ENCODE peak calls at places on chromosomes 4 and X, in six cellular contexts. One of them, this sample, is unnamed. For H3K36me3, the result is how much of the 10 kb centered on the place peaks cover.

GRCh38 chrX:19638968-19639539 is 123.7 kb upstream of the MAP3K15 start:
- DNase-seq in GM12878: no peak
- DNase-seq in HCT116: no peak
- DNase-seq in H1: no peak
- DNase-seq in K562: no peak
- DNase-seq in HepG2: no peak
- DNase-seq in this sample: no peak

GRCh38 chrX:152821145-152821765 is 9.3 kb downstream of the CETN2 start:
- DNase-seq in GM12878: no peak
- DNase-seq in K562: peak
- DNase-seq in HCT116: peak
- DNase-seq in H1: peak
- DNase-seq in HepG2: peak
- DNase-seq in this sample: peak

GRCh38 chr4:74671074-74671698 is 123.1 kb downstream of the BTC start:
- DNase-seq in K562: peak
- DNase-seq in HCT116: peak
- DNase-seq in GM12878: no peak
- DNase-seq in H1: peak
- DNase-seq in HepG2: peak
- DNase-seq in this sample: peak

GRCh38 chr4:106338671-106339070 is 22.3 kb downstream of the AIMP1 start:
- DNase-seq in HCT116: no peak
- DNase-seq in GM12878: no peak
- DNase-seq in HepG2: no peak
- DNase-seq in K562: no peak
- DNase-seq in H1: no peak
- DNase-seq in this sample: no peak

GRCh38 chr4:105050896-105051295 is 95.8 kb upstream of the TET2 start:
- DNase-seq in GM12878: no peak
- DNase-seq in HCT116: no peak
- DNase-seq in H1: no peak
- DNase-seq in K562: no peak
- DNase-seq in HepG2: no peak
- DNase-seq in this sample: no peak

GRCh38 chr4:37389369-37389765 is 144.8 kb downstream of the NWD2 start:
- DNase-seq in GM12878: no peak
- DNase-seq in HCT116: no peak
- DNase-seq in H1: no peak
- DNase-seq in K562: no peak
- DNase-seq in HepG2: no peak
- DNase-seq in this sample: peak

GRCh38 chrX:130728208-130728607 is 174.8 kb downstream of the ENOX2 start:
- DNase-seq in HepG2: no peak
- DNase-seq in GM12878: no peak
- DNase-seq in H1: no peak
- DNase-seq in K562: no peak
- DNase-seq in HCT116: no peak
- DNase-seq in this sample: no peak

GRCh38 chrX:139222511-139223200 is 307.9 kb upstream of the F9 start:
- DNase-seq in HCT116: no peak
- DNase-seq in H1: no peak
- DNase-seq in GM12878: no peak
- DNase-seq in K562: peak
- DNase-seq in HepG2: no peak
- DNase-seq in this sample: no peak

GRCh38 chr4:44927361-44928061 is 201.2 kb upstream of the GNPDA2 start:
- DNase-seq in HepG2: peak
- DNase-seq in GM12878: no peak
- DNase-seq in HCT116: peak
- DNase-seq in K562: peak
- DNase-seq in H1: no peak
- DNase-seq in this sample: peak

GRCh38 chr4:157804169-157804543 is 368.7 kb downstream of the GASK1B start:
- DNase-seq in H1: no peak
- DNase-seq in K562: no peak
- DNase-seq in HCT116: no peak
- DNase-seq in GM12878: no peak
- DNase-seq in HepG2: peak
- DNase-seq in this sample: no peak

GRCh38 chr4:56640907-56641493 is 40.1 kb downstream of the HOPX start:
- DNase-seq in GM12878: no peak
- DNase-seq in HepG2: no peak
- DNase-seq in H1: no peak
- DNase-seq in K562: no peak
- DNase-seq in HCT116: peak
- DNase-seq in this sample: no peak

GRCh38 chr4:105158837-105159236 is 12.2 kb downstream of the TET2 start:
- DNase-seq in GM12878: no peak
- DNase-seq in HCT116: no peak
- DNase-seq in HepG2: peak
- DNase-seq in K562: no peak
- DNase-seq in H1: no peak
- DNase-seq in this sample: no peak

GRCh38 chrX:2484721-2485459 is 15.9 kb downstream of the DHRSX start:
- DNase-seq in K562: no peak
- DNase-seq in H1: no peak
- DNase-seq in HCT116: no peak
- DNase-seq in HepG2: no peak
- DNase-seq in GM12878: no peak
- DNase-seq in this sample: no peak

GRCh38 chrX:23803931-23804381 is 21.0 kb downstream of the SAT1 start:
- DNase-seq in K562: no peak
- DNase-seq in HCT116: no peak
- DNase-seq in GM12878: no peak
- DNase-seq in H1: no peak
- DNase-seq in HepG2: peak
- DNase-seq in this sample: no peak

GRCh38 chr4:38387348-38387747 is 276.7 kb upstream of the KLF3 start:
- DNase-seq in HCT116: no peak
- DNase-seq in K562: peak
- DNase-seq in H1: no peak
- DNase-seq in GM12878: no peak
- DNase-seq in HepG2: peak
- DNase-seq in this sample: no peak

GRCh38 chrX:110665223-110665622 is 130.4 kb downstream of the CHRDL1 start:
- DNase-seq in HCT116: no peak
- DNase-seq in GM12878: no peak
- DNase-seq in H1: no peak
- DNase-seq in K562: no peak
- DNase-seq in HepG2: no peak
- DNase-seq in this sample: no peak
- H3K36me3 ChIP-seq in HCT116: under half
- H3K36me3 ChIP-seq in GM12878: under half
- H3K36me3 ChIP-seq in H1: under half
- H3K36me3 ChIP-seq in K562: under half
- H3K36me3 ChIP-seq in HepG2: under half
- H3K36me3 ChIP-seq in this sample: under half

DNA sequence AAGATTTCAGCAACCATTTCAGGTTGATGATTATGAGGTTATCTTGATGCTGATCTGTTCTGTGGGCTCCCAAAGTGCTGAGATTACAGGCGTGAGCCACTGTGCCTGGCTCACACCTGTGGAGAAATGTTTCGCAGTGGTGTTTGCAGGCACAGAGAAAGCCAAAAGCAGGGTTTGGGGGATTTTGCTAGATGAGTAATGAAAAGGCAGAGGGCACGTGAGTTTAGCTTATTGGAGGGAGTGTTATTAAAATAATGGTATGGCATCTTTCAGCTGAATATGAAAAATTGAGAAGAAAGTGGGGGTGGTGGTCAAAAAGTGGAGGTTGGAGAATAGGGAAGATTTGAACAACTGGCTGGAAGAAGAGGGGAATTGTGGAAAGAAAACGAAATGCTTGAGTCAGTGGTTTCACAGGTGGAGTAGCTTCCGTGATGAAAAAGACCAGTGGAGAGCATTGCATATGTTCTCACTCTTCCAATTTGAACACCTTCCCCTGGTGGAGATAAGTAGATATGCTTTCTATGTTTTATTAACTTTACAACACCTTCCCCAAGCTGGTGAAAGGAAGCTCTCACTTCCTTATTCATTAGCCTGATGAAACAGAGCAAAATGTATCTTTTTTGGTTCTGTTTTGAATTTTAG is 1.1 kb upstream of the CHST7 start:
- DNase-seq in HepG2: no peak
- DNase-seq in K562: no peak
- DNase-seq in GM12878: peak
- DNase-seq in HCT116: no peak
- DNase-seq in H1: no peak
- DNase-seq in this sample: no peak
- H3K9ac ChIP-seq in HepG2: no peak
- H3K9ac ChIP-seq in K562: no peak
- H3K9ac ChIP-seq in GM12878: peak
- H3K9ac ChIP-seq in HCT116: no peak
- H3K9ac ChIP-seq in H1: no peak
- H3K9ac ChIP-seq in this sample: no peak

DNA sequence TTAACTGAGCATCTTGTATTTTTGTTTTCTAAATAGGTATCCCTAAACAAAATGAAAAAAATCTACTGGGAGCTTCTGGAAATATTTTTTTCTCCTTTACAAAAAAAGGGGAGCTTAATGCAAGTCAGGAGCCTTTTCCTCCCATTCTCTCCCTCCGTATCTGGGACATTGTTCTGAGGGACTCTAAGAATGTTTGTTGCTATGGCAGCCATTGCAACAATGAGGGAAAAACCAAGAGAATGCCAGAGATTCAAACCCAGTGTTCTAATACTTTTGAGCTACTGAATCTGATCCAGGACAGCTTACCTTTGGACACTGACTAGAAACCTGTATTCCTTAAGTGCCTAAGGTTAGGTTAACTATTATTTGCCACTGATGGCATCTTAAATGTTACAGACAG is 485.7 kb upstream of the HS3ST1 start:
- DNase-seq in HCT116: no peak
- DNase-seq in H1: peak
- DNase-seq in K562: no peak
- DNase-seq in HepG2: no peak
- DNase-seq in GM12878: no peak
- DNase-seq in this sample: peak
- TF ChIP-seq ZNF274 in HCT116: no peak
- TF ChIP-seq ZNF274 in H1: no peak
- TF ChIP-seq ZNF274 in K562: no peak
- TF ChIP-seq ZNF274 in HepG2: no peak
- TF ChIP-seq ZNF274 in GM12878: no peak
- TF ChIP-seq ZNF274 in this sample: no peak

GRCh38 chr4:76168688-76169087 is 20.5 kb upstream of the NUP54 start:
- DNase-seq in GM12878: no peak
- DNase-seq in K562: no peak
- DNase-seq in HepG2: no peak
- DNase-seq in H1: no peak
- DNase-seq in HCT116: no peak
- DNase-seq in this sample: no peak
- H3K36me3 ChIP-seq in GM12878: under half
- H3K36me3 ChIP-seq in K562: under half
- H3K36me3 ChIP-seq in HepG2: under half
- H3K36me3 ChIP-seq in H1: under half
- H3K36me3 ChIP-seq in HCT116: under half
- H3K36me3 ChIP-seq in this sample: under half

DNA sequence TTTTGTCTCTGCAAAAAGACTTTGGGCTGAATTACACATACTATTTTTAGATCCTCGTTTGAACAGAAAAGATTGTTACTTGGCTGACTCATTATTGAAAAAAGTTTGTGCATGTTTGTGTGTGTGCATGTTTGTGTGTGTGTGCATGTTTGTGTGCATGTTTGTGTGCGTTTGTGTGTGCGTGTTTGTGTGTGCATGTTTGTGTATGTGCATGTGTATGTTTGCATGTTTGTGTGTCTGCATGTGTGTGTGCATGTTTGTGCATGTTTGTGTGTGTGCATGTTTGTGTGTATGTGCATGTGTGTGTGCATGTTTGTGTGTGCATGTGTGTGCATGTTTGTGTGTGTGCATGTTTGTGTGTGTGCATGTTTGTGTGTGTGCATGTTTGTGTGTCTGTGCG is 201.1 kb upstream of the FAT1 start:
- DNase-seq in HepG2: no peak
- DNase-seq in K562: no peak
- DNase-seq in HCT116: no peak
- DNase-seq in H1: no peak
- DNase-seq in GM12878: no peak
- DNase-seq in this sample: no peak
- H3K9ac ChIP-seq in HepG2: no peak
- H3K9ac ChIP-seq in K562: no peak
- H3K9ac ChIP-seq in HCT116: no peak
- H3K9ac ChIP-seq in H1: no peak
- H3K9ac ChIP-seq in GM12878: no peak
- H3K9ac ChIP-seq in this sample: no peak

GRCh38 chr4:102600689-102601088 is 99.5 kb downstream of the NFKB1 start:
- DNase-seq in GM12878: no peak
- DNase-seq in HepG2: no peak
- DNase-seq in HCT116: no peak
- DNase-seq in K562: no peak
- DNase-seq in H1: no peak
- DNase-seq in this sample: no peak

GRCh38 chr4:102599455-102599854 is 98.3 kb downstream of the NFKB1 start:
- DNase-seq in K562: no peak
- DNase-seq in HepG2: no peak
- DNase-seq in HCT116: no peak
- DNase-seq in H1: no peak
- DNase-seq in GM12878: no peak
- DNase-seq in this sample: no peak

GRCh38 chr4:102599887-102600286 is 98.7 kb downstream of the NFKB1 start:
- DNase-seq in K562: no peak
- DNase-seq in HCT116: no peak
- DNase-seq in GM12878: no peak
- DNase-seq in HepG2: no peak
- DNase-seq in H1: no peak
- DNase-seq in this sample: no peak

GRCh38 chr4:102598759-102599379 is 97.7 kb downstream of the NFKB1 start:
- DNase-seq in K562: no peak
- DNase-seq in H1: no peak
- DNase-seq in HepG2: no peak
- DNase-seq in GM12878: no peak
- DNase-seq in HCT116: no peak
- DNase-seq in this sample: no peak

DNA sequence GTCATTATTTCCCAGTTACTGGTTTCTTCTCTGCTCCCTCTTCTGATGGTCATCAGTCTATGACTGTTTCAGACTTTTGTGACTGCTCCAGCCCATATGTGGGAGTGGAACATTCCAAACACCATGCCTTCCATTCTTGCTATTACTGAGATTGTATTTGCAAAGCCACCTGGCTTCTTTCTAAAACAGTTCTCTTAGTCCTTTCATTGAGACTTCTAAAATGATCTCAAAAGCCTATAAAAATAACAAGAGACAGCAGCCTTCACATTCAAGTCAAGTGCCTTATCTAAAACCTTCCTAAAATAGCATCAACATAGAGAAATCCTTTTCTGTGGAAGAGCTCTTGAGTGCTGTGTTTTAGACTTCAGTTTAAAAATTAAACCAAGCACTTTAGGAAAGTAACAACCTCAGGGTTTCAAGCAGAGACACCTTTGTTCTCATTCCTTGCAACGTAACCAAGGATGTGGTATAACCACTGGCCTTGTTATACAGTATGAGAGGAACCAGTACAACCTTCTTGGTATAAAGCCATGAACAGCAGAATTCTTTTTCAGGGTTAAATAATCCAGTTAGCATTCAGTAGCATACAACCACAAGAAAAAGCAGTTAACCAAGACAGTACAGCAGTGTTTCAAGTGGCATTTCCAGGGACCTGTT is 97.1 kb downstream of the NFKB1 start:
- DNase-seq in GM12878: no peak
- DNase-seq in HCT116: no peak
- DNase-seq in K562: no peak
- DNase-seq in HepG2: no peak
- DNase-seq in H1: no peak
- DNase-seq in this sample: no peak
- TF ChIP-seq ZNF274 in GM12878: no peak
- TF ChIP-seq ZNF274 in HCT116: no peak
- TF ChIP-seq ZNF274 in K562: no peak
- TF ChIP-seq ZNF274 in HepG2: no peak
- TF ChIP-seq ZNF274 in H1: no peak
- TF ChIP-seq ZNF274 in this sample: no peak

GRCh38 chr4:62914758-62915157 is 1494.5 kb downstream of the TECRL start:
- DNase-seq in HCT116: no peak
- DNase-seq in GM12878: no peak
- DNase-seq in K562: no peak
- DNase-seq in H1: no peak
- DNase-seq in HepG2: no peak
- DNase-seq in this sample: no peak
- H3K36me3 ChIP-seq in HCT116: under half
- H3K36me3 ChIP-seq in GM12878: under half
- H3K36me3 ChIP-seq in K562: under half
- H3K36me3 ChIP-seq in H1: under half
- H3K36me3 ChIP-seq in HepG2: under half
- H3K36me3 ChIP-seq in this sample: under half